ENCODE peak calls at places on chromosomes 5 and 9, in ten cellular contexts. M, I, G, W, V, J, Z, Y, A and L are unnamed samples.

GRCh38 chr5:72842816-72843215 is 26.4 kb downstream of the TNPO1 start:
- DNase-seq in M (peak; percentile 27), I (peak; percentile 86), G (no peak), W (no peak), V (peak; percentile 77), J (no peak), Z (no peak), Y (peak; percentile 17), A (peak; percentile 19), L (no peak)

GRCh38 chr5:58268263-58268662 is 191.6 kb downstream of the PLK2 start:
- DNase-seq in M (no peak), I (peak; percentile 58), G (no peak), W (no peak), V (peak; percentile 85), J (no peak), Z (no peak), Y (no peak), A (no peak), L (no peak)

GRCh38 chr9:135790356-135790755 is 88.4 kb downstream of the KCNT1 start:
- DNase-seq in M (no peak), I (no peak), G (no peak), W (no peak), V (no peak), J (no peak), Z (no peak), Y (no peak), A (no peak), L (no peak)

GRCh38 chr5:79962580-79963222 is 28.4 kb downstream of the MTX3 start:
- DNase-seq in M (no peak), I (peak; percentile 68), G (peak; percentile 6), W (no peak), V (no peak), J (no peak), Z (no peak), Y (no peak), A (no peak), L (peak; percentile 38)

GRCh38 chr5:153551537-153552079 is 61.1 kb downstream of the GRIA1 start:
- DNase-seq in M (peak; percentile 65), I (peak; percentile 95), G (no peak), W (no peak), V (peak; percentile 79), J (peak; percentile 33), Z (no peak), Y (peak; percentile 30), A (no peak), L (no peak)

GRCh38 chr5:53991942-53992341 is 318.4 kb downstream of the ARL15 start:
- DNase-seq in M (peak; percentile 71), I (no peak), G (no peak), W (no peak), V (peak; percentile 12), J (peak; percentile 21), Z (no peak), Y (no peak), A (peak; percentile 34), L (no peak)

GRCh38 chr9:70480405-70480980 is 66.0 kb upstream of the KLF9 start:
- DNase-seq in M (no peak), I (peak; percentile 32), G (no peak), W (peak; percentile 75), V (no peak), J (peak; percentile 91), Z (no peak), Y (peak; percentile 30), A (no peak), L (no peak)

GRCh38 chr5:67021522-67022316 is 174.9 kb downstream of the CD180 start:
- DNase-seq in M (no peak), I (no peak), G (no peak), W (no peak), V (no peak), J (no peak), Z (no peak), Y (no peak), A (no peak), L (no peak)

GRCh38 chr5:77210091-77211012 is at the start of gene PDE8B:
- DNase-seq in M (peak; percentile 51), I (no peak), G (peak; percentile 47), W (no peak), V (no peak), J (peak; percentile 2), Z (no peak), Y (peak; percentile 81), A (no peak), L (no peak)

GRCh38 chr5:92353107-92354030 is 970.3 kb upstream of the ARRDC3 start:
- DNase-seq in M (no peak), I (peak; percentile 8), G (no peak), W (no peak), V (no peak), J (no peak), Z (no peak), Y (no peak), A (no peak), L (no peak)

GRCh38 chr9:26357803-26358339 is 534.7 kb downstream of the CAAP1 start:
- DNase-seq in M (no peak), I (no peak), G (no peak), W (no peak), V (no peak), J (peak; percentile 58), Z (no peak), Y (no peak), A (no peak), L (no peak)

GRCh38 chr9:81455826-81456225 is 233.5 kb downstream of the TLE1 start:
- DNase-seq in M (no peak), I (no peak), G (no peak), W (no peak), V (no peak), J (peak; percentile 38), Z (no peak), Y (no peak), A (no peak), L (no peak)

GRCh38 chr9:127550751-127551150 is 61.3 kb upstream of the STXBP1 start:
- DNase-seq in M (no peak), I (no peak), G (no peak), W (no peak), V (no peak), J (no peak), Z (no peak), Y (no peak), A (no peak), L (no peak)

GRCh38 chr5:134411228-134411545 is 494 bp downstream of the CDKN2AIPNL start:
- DNase-seq in M (no peak), I (no peak), G (no peak), W (no peak), V (no peak), J (no peak), Z (no peak), Y (no peak), A (no peak), L (no peak)

GRCh38 chr9:130443840-130444492 is 795 bp upstream of the ASS1 start:
- DNase-seq in M (no peak), I (no peak), G (no peak), W (no peak), V (no peak), J (no peak), Z (no peak), Y (no peak), A (no peak), L (no peak)

GRCh38 chr9:92635760-92636159 is 34.2 kb downstream of the IPPK start:
- DNase-seq in M (no peak), I (no peak), G (no peak), W (no peak), V (no peak), J (no peak), Z (no peak), Y (no peak), A (no peak), L (no peak)

GRCh38 chr5:54610197-54610898 is 92.8 kb downstream of the SNX18 start:
- DNase-seq in M (no peak), I (peak; percentile 23), G (no peak), W (no peak), V (peak; percentile 18), J (no peak), Z (peak; percentile 49), Y (no peak), A (peak; percentile 84), L (no peak)

GRCh38 chr5:54889826-54890225 is 95.6 kb downstream of the ESM1 start:
- DNase-seq in M (no peak), I (peak; percentile 96), G (no peak), W (no peak), V (peak; percentile 47), J (no peak), Z (no peak), Y (no peak), A (no peak), L (no peak)

GRCh38 chr9:91848146-91848545 is 101.9 kb downstream of the ROR2 start:
- DNase-seq in M (no peak), I (no peak), G (no peak), W (no peak), V (no peak), J (no peak), Z (no peak), Y (no peak), A (no peak), L (no peak)